ENCODE peak calls at places on chromosomes 1 and 21, in nine cellular contexts. M is transverse colon, U is left lung, C is brain microvascular endothelial cell, S is pancreas, Y is fibroblast of lung, X is astrocyte of the spinal cord, V is ovary, H is RWPE1. D is an unnamed sample.
A peak's percentile ranks its signal among the peaks of the same experiment; 100 is the strongest.

GRCh38 chr21:40603774-40604173 is 243.2 kb downstream of the DSCAM start:
- DNase-seq in S (no peak), Y (no peak), U (no peak), V (no peak), H (no peak), X (no peak), C (no peak), M (no peak), D (no peak)

GRCh38 chr1:8201331-8201861 is 116.5 kb upstream of the SLC45A1 start:
- DNase-seq in M (no peak), H (no peak), X (no peak), U (no peak), Y (no peak), S (peak; percentile 22), C (no peak), V (no peak), D (peak; percentile 42)

GRCh38 chr1:165376811-165377153 is 20.3 kb upstream of the LMX1A start:
- DNase-seq in U (no peak), Y (no peak), X (no peak), S (no peak), C (no peak), M (no peak), V (no peak), H (no peak), D (no peak)

GRCh38 chr1:231563253-231563652 is 34.8 kb downstream of the TSNAX start:
- DNase-seq in X (no peak), M (no peak), H (no peak), Y (peak; percentile 8), S (no peak), C (no peak), U (no peak), V (no peak), D (no peak)

GRCh38 chr1:54380285-54380882 is 25.8 kb downstream of the SSBP3 start:
- DNase-seq in C (no peak), H (no peak), X (no peak), M (no peak), Y (no peak), U (no peak), S (no peak), V (no peak), D (no peak)

GRCh38 chr1:197862221-197862620 is 40.2 kb upstream of the C1orf53 start:
- DNase-seq in S (no peak), Y (peak; percentile 34), V (no peak), M (no peak), H (no peak), X (no peak), C (no peak), U (no peak), D (no peak)

GRCh38 chr1:183218981-183219621 is 33.0 kb downstream of the LAMC2 start:
- DNase-seq in Y (no peak), X (peak; percentile 4), C (no peak), H (no peak), U (no peak), V (peak; percentile 41), S (no peak), M (peak; percentile 32), D (no peak)

GRCh38 chr1:1086911-1087341 is 12.8 kb upstream of the RNF223 start:
- DNase-seq in H (no peak), U (no peak), V (no peak), S (no peak), X (no peak), M (peak; percentile 5), Y (no peak), C (no peak), D (no peak)

GRCh38 chr1:23202263-23202749 is 15.0 kb downstream of the HTR1D start:
- DNase-seq in Y (peak; percentile 24), H (no peak), S (no peak), M (no peak), X (peak; percentile 72), U (no peak), C (no peak), V (no peak), D (peak; percentile 65)

GRCh38 chr1:195345149-195345548 is 1263.1 kb downstream of the KCNT2 start:
- DNase-seq in M (no peak), H (no peak), C (no peak), V (no peak), U (peak; percentile 3), Y (no peak), S (no peak), X (no peak), D (no peak)

GRCh38 chr1:215992620-215993019 is 425.5 kb downstream of the KCTD3 start:
- DNase-seq in Y (peak; percentile 51), S (no peak), H (peak; percentile 11), M (no peak), X (peak; percentile 39), C (no peak), V (no peak), U (no peak), D (peak; percentile 17)

GRCh38 chr1:209988706-209989105 is 50.7 kb downstream of the SYT14 start:
- DNase-seq in Y (no peak), S (no peak), V (no peak), X (no peak), U (no peak), H (no peak), M (no peak), C (no peak), D (no peak)

GRCh38 chr1:107140703-107141490 is at the start of gene NTNG1:
- DNase-seq in V (no peak), S (no peak), U (peak; percentile 81), M (no peak), Y (no peak), X (peak; percentile 28), H (no peak), C (no peak), D (no peak)

GRCh38 chr1:87428883-87429282 is 100.2 kb downstream of the LMO4 start:
- DNase-seq in S (no peak), U (no peak), X (no peak), M (no peak), C (no peak), H (no peak), V (no peak), Y (no peak), D (no peak)

GRCh38 chr1:10856253-10856683 is 59.8 kb upstream of the CASZ1 start:
- DNase-seq in H (no peak), S (no peak), U (peak; percentile 71), V (no peak), M (peak; percentile 16), C (no peak), X (no peak), Y (no peak), D (no peak)

GRCh38 chr1:198909973-198910372 is 271.1 kb downstream of the PTPRC start:
- DNase-seq in M (no peak), H (no peak), S (no peak), C (peak; percentile 26), U (no peak), Y (no peak), V (no peak), X (peak; percentile 70), D (peak; percentile 65)
- TF ChIP-seq CTCF in M (no peak), H (no peak), S (no peak), C (no peak), U (no peak), Y (no peak), V (no peak), X (peak; percentile 5), D (no peak)

GRCh38 chr1:229661022-229661877 is 35.2 kb downstream of the URB2 start:
- DNase-seq in H (peak; percentile 64), S (peak; percentile 87), V (peak; percentile 89), U (peak; percentile 89), Y (peak; percentile 75), C (peak; percentile 64), M (peak; percentile 85), X (peak; percentile 71), D (peak; percentile 85)
- TF ChIP-seq CTCF in H (peak; percentile 71), S (peak; percentile 88), V (peak; percentile 94), U (peak; percentile 83), Y (peak; percentile 96), C (peak; percentile 97), M (peak; percentile 92), X (peak; percentile 95), D (peak; percentile 97)

DNA sequence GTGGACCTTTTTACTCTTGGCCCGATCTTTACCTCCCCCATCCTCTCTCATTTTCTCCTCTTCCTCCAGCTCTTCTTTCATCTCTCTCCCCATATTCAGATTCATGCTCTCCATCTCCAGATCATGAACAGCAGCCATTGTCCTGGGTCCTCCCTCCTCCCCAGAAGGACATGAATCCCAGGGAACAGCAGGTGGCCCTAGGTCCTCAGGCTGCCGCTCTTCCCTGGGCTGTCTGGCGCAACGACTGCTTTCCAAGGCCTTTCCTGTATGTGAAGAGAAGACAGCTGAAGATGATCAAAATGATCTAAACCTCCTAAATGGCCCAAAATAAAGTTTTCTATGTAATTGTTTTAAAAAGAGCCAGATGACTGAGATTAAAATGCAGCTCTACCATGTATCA is 22.6 kb downstream of the RHBDL2 start:
- DNase-seq in X (no peak), U (no peak), V (no peak), M (no peak), S (no peak), Y (no peak), H (no peak), C (no peak), D (no peak)
- TF ChIP-seq CTCF in X (no peak), U (no peak), V (no peak), M (no peak), S (no peak), Y (no peak), H (no peak), C (no peak), D (no peak)

GRCh38 chr21:34074283-34075098 is 1.1 kb downstream of the MRPS6 start:
- DNase-seq in Y (peak; percentile 27), C (no peak), V (no peak), H (peak; percentile 17), M (no peak), S (no peak), U (no peak), X (no peak), D (no peak)

GRCh38 chr21:34072145-34073031 is 990 bp upstream of the MRPS6 start:
- DNase-seq in C (no peak), H (no peak), X (no peak), U (no peak), Y (no peak), V (no peak), M (no peak), S (peak; percentile 82), D (no peak)

GRCh38 chr21:34071683-34072082 is 1.7 kb upstream of the MRPS6 start:
- DNase-seq in V (no peak), C (no peak), H (no peak), X (no peak), S (no peak), Y (no peak), U (no peak), M (no peak), D (no peak)

GRCh38 chr21:34073749-34074282 is 438 bp downstream of the MRPS6 start:
- DNase-seq in S (peak; percentile 54), X (no peak), Y (no peak), H (peak; percentile 15), M (peak; percentile 52), C (no peak), V (no peak), U (peak; percentile 91), D (no peak)

DNA sequence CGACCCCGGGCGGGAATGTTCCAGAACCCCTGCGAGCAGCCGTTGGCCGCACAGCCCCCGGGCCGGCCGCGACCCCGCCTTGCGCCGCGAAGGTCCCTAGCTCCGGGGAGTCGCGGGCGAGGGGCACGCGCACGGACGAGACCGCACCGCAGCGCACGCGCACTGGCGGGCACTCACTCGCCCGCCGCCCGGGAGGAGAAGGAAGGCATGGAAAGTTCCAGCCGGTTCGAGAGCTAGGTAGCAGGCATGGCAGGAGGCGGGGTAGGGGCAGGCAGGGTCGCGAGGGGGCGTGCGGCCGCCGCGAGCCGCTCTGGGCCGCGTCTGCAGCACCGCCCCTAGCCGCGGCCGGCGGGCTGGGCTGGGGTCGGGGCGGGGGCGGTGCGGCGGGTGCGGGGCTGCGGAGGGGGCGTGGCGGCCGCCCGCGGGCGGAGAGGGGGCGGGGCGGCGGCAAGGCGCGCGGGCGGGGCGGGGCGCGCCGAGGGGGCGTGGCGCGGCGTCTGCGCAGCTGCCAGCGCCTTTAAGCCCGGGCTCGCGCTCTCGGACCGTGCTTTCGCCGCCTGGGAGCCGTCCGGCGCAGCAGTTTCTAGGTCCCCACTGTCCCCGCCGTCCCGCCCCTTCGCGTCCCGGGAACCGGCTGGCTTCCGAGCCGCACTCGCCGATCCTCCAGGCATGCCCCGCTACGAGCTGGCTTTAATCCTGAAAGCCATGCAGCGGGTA is at the start of the genes MRPS6 and SLC5A3:
- DNase-seq in H (peak; percentile 69), V (peak; percentile 88), Y (peak; percentile 82), X (peak; percentile 80), M (peak; percentile 89), C (peak; percentile 59), U (peak; percentile 96), S (peak; percentile 91), D (peak; percentile 82)
- TF ChIP-seq CTCF in H (no peak), V (peak; percentile 7), Y (no peak), X (no peak), M (no peak), C (no peak), U (no peak), S (no peak), D (no peak)